ENCODE peak calls at places on chromosomes 11 and 22, in nine cellular contexts. C, Y, W, L, G, I, A, S and Z are unnamed samples.

GRCh38 chr11:100691886-100692285 is 4.8 kb downstream of the ARHGAP42 start:
- DNase-seq in C (no peak), Y (no peak), W (no peak), L (no peak), G (no peak), I (no peak), A (no peak), S (no peak), Z (no peak)

GRCh38 chr11:113090716-113091577 is 129.7 kb downstream of the NCAM1 start:
- DNase-seq in C (no peak), Y (no peak), W (no peak), L (no peak), G (no peak), I (no peak), A (no peak), S (no peak), Z (no peak)

GRCh38 chr22:35043251-35043931 is 22.6 kb upstream of the ISX start:
- DNase-seq in C (peak; percentile 7), Y (no peak), W (no peak), L (no peak), G (no peak), I (no peak), A (no peak), S (no peak), Z (no peak)

GRCh38 chr22:49719046-49719445 is 108.6 kb downstream of the BRD1 start:
- DNase-seq in C (no peak), Y (no peak), W (no peak), L (no peak), G (no peak), I (no peak), A (no peak), S (no peak), Z (no peak)

GRCh38 chr11:10205928-10206327 is 88.1 kb downstream of the SBF2 start:
- DNase-seq in C (no peak), Y (no peak), W (no peak), L (no peak), G (no peak), I (no peak), A (no peak), S (no peak), Z (no peak)

GRCh38 chr11:121614661-121615240 is 162.0 kb upstream of the SORL1-AS1 start:
- DNase-seq in C (peak; percentile 41), Y (no peak), W (no peak), L (no peak), G (no peak), I (no peak), A (no peak), S (no peak), Z (no peak)

GRCh38 chr11:1008001-1008400 is 28.5 kb downstream of the MUC6 start:
- DNase-seq in C (no peak), Y (no peak), W (no peak), L (no peak), G (no peak), I (no peak), A (no peak), S (no peak), Z (no peak)

GRCh38 chr22:35476341-35476740 is 64.3 kb upstream of the RASD2 start:
- DNase-seq in C (no peak), Y (no peak), W (no peak), L (no peak), G (peak; percentile 37), I (no peak), A (no peak), S (no peak), Z (no peak)

GRCh38 chr11:123549901-123550619 is 104.4 kb downstream of the SCN3B start:
- DNase-seq in C (no peak), Y (no peak), W (no peak), L (no peak), G (no peak), I (no peak), A (no peak), S (no peak), Z (no peak)

GRCh38 chr22:46044718-46045458 is 67.9 kb upstream of the WNT7B start:
- DNase-seq in C (no peak), Y (no peak), W (no peak), L (no peak), G (no peak), I (peak; percentile 90), A (no peak), S (no peak), Z (peak; percentile 9)

GRCh38 chr11:86869966-86870570 is 69.7 kb downstream of the PRSS23 start:
- DNase-seq in C (peak; percentile 60), Y (peak; percentile 60), W (peak; percentile 70), L (peak; percentile 28), G (peak; percentile 7), I (no peak), A (no peak), S (peak; percentile 41), Z (no peak)

GRCh38 chr22:27381960-27382742 is 419.4 kb downstream of the MN1 start:
- DNase-seq in C (no peak), Y (no peak), W (no peak), L (no peak), G (no peak), I (no peak), A (no peak), S (no peak), Z (no peak)

GRCh38 chr11:113874096-113874919 is 1.1 kb downstream of the USP28 start:
- DNase-seq in C (peak; percentile 25), Y (no peak), W (no peak), L (no peak), G (no peak), I (no peak), A (no peak), S (no peak), Z (no peak)

GRCh38 chr22:17339095-17339693 is 30.1 kb upstream of the CECR2 start:
- DNase-seq in C (peak; percentile 11), Y (no peak), W (no peak), L (no peak), G (no peak), I (no peak), A (no peak), S (no peak), Z (no peak)

GRCh38 chr11:115251126-115251525 is 253.1 kb downstream of the CADM1 start:
- DNase-seq in C (no peak), Y (no peak), W (no peak), L (no peak), G (no peak), I (no peak), A (no peak), S (no peak), Z (no peak)

GRCh38 chr11:110455718-110456117 is 26.0 kb downstream of the FDX1 start:
- DNase-seq in C (no peak), Y (no peak), W (no peak), L (no peak), G (no peak), I (no peak), A (no peak), S (no peak), Z (no peak)

GRCh38 chr11:1128333-1129142 is 29.2 kb upstream of the MUC5AC start:
- DNase-seq in C (no peak), Y (no peak), W (no peak), L (no peak), G (no peak), I (peak; percentile 68), A (no peak), S (no peak), Z (no peak)

GRCh38 chr11:120400564-120401364 is 64.6 kb downstream of the ARHGEF12 start:
- DNase-seq in C (peak; percentile 84), Y (peak; percentile 43), W (no peak), L (peak; percentile 95), G (peak; percentile 96), I (no peak), A (no peak), S (peak; percentile 90), Z (no peak)

GRCh38 chr11:9028591-9028990 is 24.8 kb upstream of the NRIP3 start:
- DNase-seq in C (no peak), Y (no peak), W (no peak), L (no peak), G (no peak), I (no peak), A (no peak), S (no peak), Z (no peak)

GRCh38 chr11:125114518-125114917 is 3.1 kb upstream of the TMEM218 start:
- DNase-seq in C (no peak), Y (no peak), W (no peak), L (no peak), G (no peak), I (no peak), A (no peak), S (peak; percentile 34), Z (no peak)
- TF ChIP-seq CTCF in C (no peak), Y (no peak), W (peak; percentile 18), L (peak; percentile 18), G (no peak), I (no peak), A (no peak), S (peak; percentile 68), Z (no peak)

GRCh38 chr11:57779275-57779674 is 17.7 kb downstream of the CTNND1 start:
- DNase-seq in C (no peak), Y (no peak), W (no peak), L (no peak), G (peak; percentile 45), I (no peak), A (no peak), S (no peak), Z (no peak)
- TF ChIP-seq CTCF in C (no peak), Y (no peak), W (peak; percentile 12), L (peak; percentile 29), G (no peak), I (no peak), A (no peak), S (no peak), Z (peak; percentile 31)

DNA sequence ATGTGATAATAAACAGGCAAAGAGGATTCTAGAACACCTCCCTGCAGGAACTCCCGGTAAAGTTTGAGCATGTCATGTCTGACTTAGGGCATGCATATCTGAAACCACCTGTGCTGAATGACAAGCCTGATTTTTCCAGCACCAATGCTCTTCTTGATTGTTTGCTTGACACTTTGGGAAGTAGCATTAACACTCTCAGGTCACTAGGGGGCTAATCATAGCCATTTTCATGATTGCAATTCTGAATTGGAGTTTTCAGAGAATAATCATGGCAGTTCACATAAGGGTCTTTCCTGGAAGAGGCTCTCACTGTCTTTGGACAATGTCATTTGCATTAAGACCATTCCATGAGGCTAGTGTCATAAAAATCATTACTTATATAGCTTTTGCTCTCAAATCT is 234.4 kb upstream of the MTNR1B start:
- DNase-seq in C (peak; percentile 12), Y (no peak), W (no peak), L (no peak), G (no peak), I (no peak), A (no peak), S (no peak), Z (no peak)
- TF ChIP-seq CTCF in C (peak; percentile 13), Y (no peak), W (peak; percentile 53), L (peak; percentile 23), G (peak; percentile 54), I (no peak), A (no peak), S (peak; percentile 49), Z (peak; percentile 10)

GRCh38 chr11:135017296-135017695 is 605.3 kb upstream of the B3GAT1 start:
- DNase-seq in C (no peak), Y (no peak), W (no peak), L (no peak), G (no peak), I (no peak), A (no peak), S (no peak), Z (no peak)

GRCh38 chr11:135019343-135019742 is 607.3 kb upstream of the B3GAT1 start:
- DNase-seq in C (no peak), Y (no peak), W (no peak), L (no peak), G (no peak), I (no peak), A (no peak), S (no peak), Z (no peak)

GRCh38 chr11:135015966-135016365 is 603.9 kb upstream of the B3GAT1 start:
- DNase-seq in C (no peak), Y (no peak), W (no peak), L (no peak), G (no peak), I (no peak), A (no peak), S (no peak), Z (no peak)
- TF ChIP-seq CTCF in C (no peak), Y (no peak), W (no peak), L (no peak), G (no peak), I (no peak), A (no peak), S (no peak), Z (no peak)